ENCODE peak calls at places on chromosomes 1 and 21, in six cellular contexts. S is heart left ventricle; T is MG63; Q is NCI-H2029 treated with DMSO at 0.1 percent for 48 hours; O is activated naive CD8-positive, alpha-beta T cell treated with anti-CD3 and anti-CD28 coated beads for 36 hours; J is EH. P is an unnamed sample.

GRCh38 chr1:9321986-9322715 is 29.5 kb downstream of the SPSB1 start:
- DNase-seq in J (no peak), T (no peak), Q (no peak), O (no peak), S (no peak), P (no peak)

GRCh38 chr1:59100975-59101374 is 195.9 kb upstream of the FGGY start:
- DNase-seq in S (no peak), T (no peak), Q (no peak), J (peak), O (no peak), P (no peak)

GRCh38 chr21:45356653-45357435 is 48.1 kb upstream of the COL18A1 start:
- DNase-seq in T (no peak), J (no peak), Q (no peak), S (no peak), O (no peak), P (no peak)

GRCh38 chr1:69982992-69983391 is 222.4 kb downstream of the LRRC40 start:
- DNase-seq in T (peak), J (peak), S (no peak), Q (no peak), O (no peak), P (no peak)

GRCh38 chr1:3529099-3529729 is 74.7 kb downstream of the ARHGEF16 start:
- DNase-seq in J (peak), O (no peak), S (peak), Q (no peak), T (peak), P (no peak)

GRCh38 chr1:41618871-41619270 is 134.4 kb upstream of the EDN2 start:
- DNase-seq in T (no peak), J (no peak), O (no peak), S (no peak), Q (no peak), P (no peak)

GRCh38 chr1:192607836-192608235 is 28.1 kb upstream of the RGS13 start:
- DNase-seq in S (no peak), Q (no peak), O (no peak), J (no peak), T (no peak), P (no peak)

GRCh38 chr1:109535971-109536491 is 3.6 kb upstream of the GPR61 start:
- DNase-seq in J (no peak), Q (no peak), O (no peak), S (peak), T (no peak), P (no peak)

GRCh38 chr1:235958021-235958420 is 91.3 kb upstream of the LYST start:
- DNase-seq in J (no peak), O (no peak), Q (no peak), S (no peak), T (no peak), P (no peak)

GRCh38 chr1:33008051-33008914 is 28.4 kb downstream of the AK2 start:
- DNase-seq in S (no peak), J (no peak), Q (peak), O (no peak), T (no peak), P (no peak)

GRCh38 chr1:207103892-207104373 is at the start of gene C4BPA:
- DNase-seq in S (no peak), Q (no peak), J (no peak), T (no peak), O (no peak), P (no peak)

GRCh38 chr1:21234779-21235178 is 55.5 kb downstream of the ECE1 start:
- DNase-seq in J (peak), Q (no peak), T (peak), O (no peak), S (no peak), P (no peak)

GRCh38 chr1:56569661-56570060 is 9.7 kb downstream of the PLPP3 start:
- DNase-seq in T (no peak), O (no peak), S (no peak), J (no peak), Q (peak), P (no peak)

GRCh38 chr1:56515898-56516538 is 63.3 kb downstream of the PLPP3 start:
- DNase-seq in T (no peak), O (no peak), S (no peak), J (no peak), Q (no peak), P (no peak)

GRCh38 chr1:45913183-45913924 is 109.9 kb downstream of the MAST2 start:
- DNase-seq in Q (no peak), T (peak), S (peak), O (no peak), J (peak), P (no peak)

GRCh38 chr1:89975540-89976125 is 19.3 kb upstream of the ZNF326 start:
- DNase-seq in O (no peak), T (no peak), S (no peak), J (no peak), Q (no peak), P (no peak)

GRCh38 chr1:29413661-29414060 is 177.3 kb downstream of the PTPRU start:
- DNase-seq in S (no peak), J (no peak), Q (no peak), T (no peak), O (no peak), P (no peak)

GRCh38 chr1:113452921-113453770 is 62.8 kb downstream of the MAGI3 start:
- DNase-seq in S (no peak), O (no peak), J (peak), Q (peak), T (peak), P (peak)

GRCh38 chr1:84489766-84490165 is 10.7 kb downstream of the RPF1 start:
- DNase-seq in O (no peak), Q (no peak), J (no peak), S (no peak), T (no peak), P (no peak)

GRCh38 chr1:193431265-193431977 is 245.0 kb upstream of the B3GALT2 start:
- DNase-seq in J (peak), Q (no peak), T (no peak), O (no peak), S (no peak), P (no peak)

GRCh38 chr1:111030590-111030989 is 66.9 kb upstream of the LRIF1 start:
- DNase-seq in J (peak), Q (peak), T (peak), S (peak), O (peak), P (peak)

GRCh38 chr1:27135920-27136551 is 18.9 kb downstream of the SLC9A1 start:
- DNase-seq in S (no peak), O (peak), J (no peak), T (peak), Q (no peak), P (no peak)

GRCh38 chr1:30318864-30319718 is 404.3 kb downstream of the MATN1 start:
- DNase-seq in Q (no peak), T (no peak), J (no peak), O (no peak), S (no peak), P (no peak)

GRCh38 chr1:197928849-197929336 is 11.7 kb downstream of the LHX9 start:
- DNase-seq in J (peak), O (peak), T (no peak), S (no peak), Q (no peak), P (peak)

GRCh38 chr21:45590726-45591618 is 48.7 kb upstream of the SLC19A1 start:
- DNase-seq in Q (no peak), T (no peak), O (peak), S (no peak), J (no peak), P (peak)

GRCh38 chr1:70353641-70354331 is 736 bp downstream of the ANKRD13C start:
- DNase-seq in J (peak), Q (no peak), S (no peak), T (peak), O (peak), P (peak)

GRCh38 chr1:161973924-161974845 is 49.5 kb downstream of the OLFML2B start:
- DNase-seq in Q (no peak), O (no peak), S (peak), J (peak), T (peak), P (no peak)

P was measured in stimulated activated CD4-positive, alpha-beta T cell treated with anti-CD3 and anti-CD28 coated beads, Interleukin-15, amount 100 ng/mL, for 24 hours.